ENCODE peak calls at places on chromosomes 11 and 22, in six cellular contexts. O is stromal cell of bone marrow; F is activated naive CD8-positive, alpha-beta T cell treated with anti-CD3 and anti-CD28 coated beads, Interleukin-2, amount 50 U/mL, for 16 hours; G is stimulated activated CD8-positive, alpha-beta memory T cell treated with anti-CD3 and anti-CD28 coated beads, Interleukin-12 subunit alpha, Interleukin-12 subunit beta, amount 100 ng/mL, for 1 hour; P is B cell; Q is progenitor cell of endocrine pancreas. T is an unnamed sample.

GRCh38 chr22:28023774-28024173 is 104.7 kb upstream of the PITPNB start:
- DNase-seq in O (no peak), G (no peak), F (no peak), P (no peak), Q (no peak), T (no peak)

GRCh38 chr11:95698939-95699562 is 90.5 kb downstream of the FAM76B start:
- DNase-seq in G (no peak), Q (no peak), F (no peak), P (no peak), O (peak), T (peak)

GRCh38 chr22:36333632-36334031 is 54.1 kb downstream of the MYH9 start:
- DNase-seq in O (no peak), P (no peak), Q (no peak), F (no peak), G (no peak), T (no peak)

GRCh38 chr22:50027639-50028537 is 15.3 kb upstream of the IL17REL start:
- DNase-seq in P (peak), F (no peak), O (peak), G (no peak), Q (no peak), T (no peak)

GRCh38 chr11:95088946-95089619 is 563 bp upstream of the ENDOD1 start:
- DNase-seq in F (no peak), O (no peak), P (no peak), Q (no peak), G (no peak), T (no peak)

GRCh38 chr11:65131417-65131776 is 2.9 kb downstream of the SYVN1 start:
- DNase-seq in O (no peak), G (no peak), P (no peak), Q (no peak), F (no peak), T (no peak)

GRCh38 chr11:75826463-75827220 is 11.6 kb downstream of the UVRAG start:
- DNase-seq in G (no peak), Q (no peak), P (no peak), O (no peak), F (no peak), T (no peak)

GRCh38 chr11:113014262-113014661 is 53.0 kb downstream of the NCAM1 start:
- DNase-seq in G (no peak), F (no peak), Q (no peak), P (no peak), O (no peak), T (no peak)

GRCh38 chr11:57700425-57700824 is 11.6 kb downstream of the MED19 start:
- DNase-seq in F (no peak), O (no peak), P (no peak), Q (no peak), G (no peak), T (no peak)

GRCh38 chr11:2694995-2695939 is 4.5 kb downstream of the KCNQ1OT1 start:
- DNase-seq in P (no peak), O (no peak), F (no peak), G (no peak), Q (no peak), T (no peak)

GRCh38 chr11:28072321-28072720 is 35.6 kb downstream of the KIF18A start:
- DNase-seq in O (peak), Q (no peak), G (no peak), F (no peak), P (no peak), T (no peak)

GRCh38 chr11:86874314-86875056 is 74.1 kb downstream of the PRSS23 start:
- DNase-seq in G (no peak), P (no peak), O (no peak), Q (no peak), F (no peak), T (no peak)

GRCh38 chr22:31812977-31813605 is 59.3 kb downstream of the DEPDC5 start:
- DNase-seq in F (no peak), P (no peak), G (no peak), O (no peak), Q (no peak), T (no peak)

GRCh38 chr11:71444811-71445210 is 3.4 kb downstream of the DHCR7 start:
- DNase-seq in O (no peak), F (no peak), P (no peak), G (no peak), Q (no peak), T (no peak)

GRCh38 chr22:43384863-43385262 is 27.0 kb upstream of the MPPED1 start:
- DNase-seq in G (no peak), P (no peak), Q (no peak), F (no peak), O (no peak), T (no peak)

GRCh38 chr11:119751281-119752060 is 22.5 kb upstream of the NECTIN1 start:
- DNase-seq in P (peak), G (no peak), F (no peak), O (no peak), Q (no peak), T (no peak)

GRCh38 chr22:23692598-23693291 is 1.9 kb downstream of the RGL4 start:
- DNase-seq in P (no peak), F (no peak), Q (no peak), G (no peak), O (no peak), T (no peak)

GRCh38 chr11:36431429-36432092 is 78.5 kb downstream of the TRAF6 start:
- DNase-seq in Q (no peak), O (peak), F (no peak), P (no peak), G (no peak), T (peak)

GRCh38 chr11:113179181-113179701 is 135.1 kb upstream of the TTC12 start:
- DNase-seq in P (no peak), O (no peak), F (no peak), Q (no peak), G (no peak), T (no peak)

GRCh38 chr22:33426451-33426850 is 368.3 kb upstream of the SYN3 start:
- DNase-seq in F (no peak), O (no peak), G (no peak), P (no peak), Q (no peak), T (no peak)

GRCh38 chr11:44629732-44630345 is 64.4 kb downstream of the CD82 start:
- DNase-seq in G (no peak), O (no peak), F (no peak), Q (no peak), P (no peak), T (no peak)

GRCh38 chr11:24386551-24387404 is 110.1 kb upstream of the LUZP2 start:
- DNase-seq in O (peak), F (no peak), G (no peak), P (no peak), Q (no peak), T (peak)

GRCh38 chr22:30287626-30288413 is 1.5 kb downstream of the CASTOR1 start:
- DNase-seq in F (peak), P (peak), G (peak), O (peak), Q (peak), T (no peak)

T was measured in foreskin keratinocyte.